ENCODE peak calls at places on chromosomes 16 and 17, in seven cellular contexts. N is posterior vena cava; Y is RWPE2; H is central memory CD8-positive, alpha-beta T cell; Q is tibial nerve; P is retina; I is GM13976. A is an unnamed sample.

GRCh38 chr16:75924397-75924796 is 198.1 kb upstream of the CPHXL start:
- DNase-seq in H (no peak), N (no peak), Q (no peak), I (no peak), Y (no peak), P (no peak), A (no peak)

GRCh38 chr17:6257339-6257738 is 177.6 kb downstream of the AIPL1 start:
- DNase-seq in I (no peak), P (peak), N (no peak), Q (no peak), Y (no peak), H (no peak), A (no peak)

GRCh38 chr16:23245268-23245667 is 56.8 kb upstream of the SCNN1B start:
- DNase-seq in N (no peak), Y (no peak), I (no peak), Q (no peak), H (no peak), P (no peak), A (no peak)

GRCh38 chr17:13638855-13639458 is 37.2 kb upstream of the HS3ST3A1 start:
- DNase-seq in N (no peak), Q (no peak), H (no peak), I (no peak), P (no peak), Y (no peak), A (no peak)

GRCh38 chr17:48544356-48545021 is 420 bp downstream of the HOXB2 start:
- DNase-seq in H (no peak), Q (peak), I (no peak), Y (no peak), N (peak), P (peak), A (no peak)

GRCh38 chr16:1526608-1527555 is 6.6 kb upstream of the TMEM204 start:
- DNase-seq in I (no peak), H (no peak), Q (no peak), N (no peak), P (no peak), Y (no peak), A (no peak)

GRCh38 chr17:28364665-28365363 is at the start of gene SEBOX:
- DNase-seq in Y (no peak), P (no peak), N (peak), Q (no peak), I (no peak), H (no peak), A (no peak)

GRCh38 chr17:80948961-80949450 is 42.6 kb upstream of the CHMP6 start:
- DNase-seq in P (no peak), Y (no peak), H (no peak), Q (no peak), N (peak), I (no peak), A (no peak)

GRCh38 chr16:67017451-67017750 is 11.5 kb upstream of the CBFB start:
- DNase-seq in H (no peak), I (no peak), Q (no peak), P (no peak), N (peak), Y (peak), A (no peak)

GRCh38 chr16:9042943-9043680 is 48.3 kb upstream of the HAPSTR1 start:
- DNase-seq in I (no peak), H (no peak), Q (no peak), Y (no peak), N (no peak), P (no peak), A (no peak)

GRCh38 chr17:27323538-27324212 is 29.8 kb downstream of the WSB1 start:
- DNase-seq in H (no peak), N (peak), P (no peak), Q (peak), Y (peak), I (no peak), A (no peak)

GRCh38 chr17:28946239-28946638 is 5.1 kb downstream of the PHF12 start:
- DNase-seq in H (no peak), Q (no peak), P (no peak), N (no peak), Y (no peak), I (no peak), A (no peak)

GRCh38 chr17:27239046-27239445 is 54.9 kb upstream of the WSB1 start:
- DNase-seq in P (no peak), H (no peak), Q (no peak), Y (no peak), N (no peak), I (peak), A (no peak)

GRCh38 chr16:89142474-89143197 is 28.9 kb upstream of the CDH15 start:
- DNase-seq in I (no peak), N (peak), P (no peak), Q (no peak), H (no peak), Y (peak), A (no peak)

GRCh38 chr17:9350083-9350482 is 225.5 kb downstream of the STX8 start:
- DNase-seq in P (no peak), Y (no peak), Q (no peak), I (no peak), N (no peak), H (no peak), A (no peak)

GRCh38 chr17:64230551-64231408 is 32.3 kb downstream of the TEX2 start:
- DNase-seq in N (no peak), Q (peak), I (no peak), Y (peak), H (no peak), P (no peak), A (no peak)

GRCh38 chr17:58693208-58693607 is 806 bp downstream of the RAD51C start:
- DNase-seq in H (no peak), N (no peak), Y (no peak), Q (no peak), P (no peak), I (no peak), A (peak)

GRCh38 chr17:11980813-11981212 is 16.5 kb downstream of the ZNF18 start:
- DNase-seq in P (no peak), Y (no peak), Q (no peak), N (no peak), H (no peak), I (no peak), A (no peak)

GRCh38 chr17:43151880-43152456 is 19.0 kb upstream of the NBR1 start:
- DNase-seq in I (no peak), N (no peak), H (no peak), Y (no peak), Q (no peak), P (no peak), A (no peak)

GRCh38 chr17:43907425-43907981 is at the start of gene MPP2:
- DNase-seq in Y (no peak), I (peak), H (peak), N (peak), Q (peak), P (peak), A (peak)

GRCh38 chr17:50316016-50316587 is 29.8 kb upstream of the XYLT2 start:
- DNase-seq in N (no peak), P (no peak), I (no peak), H (no peak), Q (no peak), Y (no peak), A (no peak)

GRCh38 chr16:79598341-79599181 is 2.0 kb downstream of the MAF start:
- DNase-seq in Q (peak), P (peak), H (peak), N (peak), Y (peak), I (peak), A (no peak)

GRCh38 chr16:87192418-87193073 is 124.6 kb downstream of the C16orf95 start:
- DNase-seq in H (no peak), Y (no peak), Q (no peak), I (no peak), N (no peak), P (peak), A (no peak)

GRCh38 chr16:56880176-56880575 is 15.2 kb downstream of the SLC12A3 start:
- DNase-seq in Q (no peak), N (no peak), Y (no peak), H (no peak), P (no peak), I (no peak), A (no peak)

GRCh38 chr16:70418274-70418992 is 20.5 kb downstream of the ST3GAL2 start:
- DNase-seq in I (no peak), H (no peak), Y (no peak), N (no peak), Q (no peak), P (no peak), A (peak)

GRCh38 chr17:8803531-8804416 is 4.6 kb upstream of the MFSD6L start:
- DNase-seq in Y (no peak), I (no peak), P (no peak), H (no peak), N (no peak), Q (no peak), A (peak)

GRCh38 chr17:6752068-6752909 is 3.6 kb upstream of the XAF1 start:
- DNase-seq in Y (peak), N (peak), Q (peak), I (no peak), H (no peak), P (no peak), A (no peak)

GRCh38 chr17:8226536-8227237 is 16.3 kb upstream of the AURKB start:
- DNase-seq in P (peak), H (peak), Q (peak), Y (no peak), I (peak), N (peak), A (no peak)

GRCh38 chr17:27379863-27380533 is 76.2 kb upstream of the KSR1 start:
- DNase-seq in H (no peak), P (peak), I (no peak), N (peak), Y (no peak), Q (peak), A (no peak)

GRCh38 chr17:21814776-21815175 is 122.5 kb downstream of the KCNJ18 start:
- DNase-seq in P (no peak), N (peak), I (peak), Q (no peak), Y (no peak), H (no peak), A (no peak)

GRCh38 chr16:12289175-12290063 is 312.9 kb downstream of the SNX29 start:
- DNase-seq in P (no peak), N (no peak), Q (no peak), Y (no peak), H (no peak), I (no peak), A (peak)

GRCh38 chr17:12089809-12090384 is 69.2 kb downstream of the MAP2K4 start:
- DNase-seq in Y (no peak), P (no peak), I (no peak), H (no peak), N (no peak), Q (no peak), A (no peak)

GRCh38 chr17:69501591-69502468 is 87.3 kb downstream of the MAP2K6 start:
- DNase-seq in N (no peak), P (peak), Y (no peak), I (no peak), Q (peak), H (no peak), A (peak)

GRCh38 chr17:79084291-79085153 is 9.9 kb downstream of the ENGASE start:
- DNase-seq in H (no peak), Q (no peak), Y (no peak), I (no peak), N (peak), P (no peak), A (no peak)

GRCh38 chr17:21200590-21201301 is 13.2 kb downstream of the TMEM11 start:
- DNase-seq in H (no peak), Y (no peak), N (no peak), P (no peak), Q (no peak), I (no peak), A (no peak)

GRCh38 chr17:43831633-43832032 is 1.3 kb downstream of the MPP3 start:
- DNase-seq in N (no peak), Q (no peak), P (no peak), H (no peak), I (no peak), Y (no peak), A (no peak)

GRCh38 chr16:31785126-31785525 is 88.5 kb upstream of the ZNF267 start:
- DNase-seq in I (no peak), P (no peak), N (no peak), Y (no peak), H (no peak), Q (no peak), A (no peak)

GRCh38 chr17:4678448-4679026 is 25.4 kb downstream of the PELP1 start:
- DNase-seq in Q (no peak), N (no peak), I (no peak), P (no peak), H (no peak), Y (no peak), A (no peak)

A was measured in OCI-LY7.